ENCODE peak calls at places on chromosomes 7 and 10, in four cellular contexts. D is fibroblast of lung, T is MM.1S, Q is GM12864. F is an unnamed sample.

GRCh38 chr7:45703373-45703821 is 129.2 kb downstream of the ADCY1 start:
- DNase-seq in D (no peak), T (no peak), Q (no peak), F (no peak)

GRCh38 chr7:40647719-40648118 is 512.9 kb downstream of the SUGCT start:
- DNase-seq in D (no peak), T (no peak), Q (no peak), F (no peak)

GRCh38 chr10:620417-620816 is 69.1 kb downstream of the DIP2C start:
- DNase-seq in D (no peak), T (no peak), Q (no peak), F (no peak)

GRCh38 chr7:41576176-41576575 is 126.7 kb downstream of the INHBA start:
- DNase-seq in D (no peak), T (no peak), Q (no peak), F (peak; percentile 50)

GRCh38 chr7:98231489-98232275 is 20.4 kb downstream of the TECPR1 start:
- DNase-seq in D (no peak), T (no peak), Q (no peak), F (no peak)

GRCh38 chr10:62514079-62514693 is 140.0 kb downstream of the ZNF365 start:
- DNase-seq in D (no peak), T (no peak), Q (no peak), F (no peak)

GRCh38 chr10:61750943-61751471 is 88.3 kb downstream of the CABCOCO1 start:
- DNase-seq in D (peak; percentile 61), T (peak; percentile 56), Q (peak; percentile 55), F (peak; percentile 63)

GRCh38 chr10:103598654-103599115 is 105.2 kb downstream of the NEURL1 start:
- DNase-seq in D (peak; percentile 84), T (no peak), Q (no peak), F (peak; percentile 75)

GRCh38 chr7:119756687-119757086 is 516.3 kb upstream of the KCND2 start:
- DNase-seq in D (no peak), T (no peak), Q (no peak), F (no peak)

GRCh38 chr10:12333382-12334185 is 15.8 kb upstream of the CAMK1D start:
- DNase-seq in D (peak; percentile 92), T (no peak), Q (no peak), F (peak; percentile 98)

GRCh38 chr10:117424171-117424570 is 48.9 kb upstream of the PDZD8 start:
- DNase-seq in D (no peak), T (no peak), Q (no peak), F (no peak)

GRCh38 chr10:96452494-96452893 is 61.2 kb downstream of the TLL2 start:
- DNase-seq in D (no peak), T (no peak), Q (no peak), F (no peak)

GRCh38 chr10:131162211-131162610 is 149.3 kb downstream of the TCERG1L start:
- DNase-seq in D (no peak), T (no peak), Q (no peak), F (no peak)

GRCh38 chr7:155219947-155220769 is 77.5 kb upstream of the INSIG1 start:
- DNase-seq in D (no peak), T (no peak), Q (no peak), F (no peak)

GRCh38 chr10:80552151-80552646 is 14.5 kb downstream of the SH2D4B start:
- DNase-seq in D (no peak), T (no peak), Q (no peak), F (no peak)

GRCh38 chr7:112707655-112708054 is 82.5 kb downstream of the TMEM168 start:
- DNase-seq in D (no peak), T (peak; percentile 7), Q (no peak), F (no peak)

GRCh38 chr7:67690700-67691099 is 694.1 kb downstream of the TYW1 start:
- DNase-seq in D (no peak), T (no peak), Q (no peak), F (no peak)

DNA sequence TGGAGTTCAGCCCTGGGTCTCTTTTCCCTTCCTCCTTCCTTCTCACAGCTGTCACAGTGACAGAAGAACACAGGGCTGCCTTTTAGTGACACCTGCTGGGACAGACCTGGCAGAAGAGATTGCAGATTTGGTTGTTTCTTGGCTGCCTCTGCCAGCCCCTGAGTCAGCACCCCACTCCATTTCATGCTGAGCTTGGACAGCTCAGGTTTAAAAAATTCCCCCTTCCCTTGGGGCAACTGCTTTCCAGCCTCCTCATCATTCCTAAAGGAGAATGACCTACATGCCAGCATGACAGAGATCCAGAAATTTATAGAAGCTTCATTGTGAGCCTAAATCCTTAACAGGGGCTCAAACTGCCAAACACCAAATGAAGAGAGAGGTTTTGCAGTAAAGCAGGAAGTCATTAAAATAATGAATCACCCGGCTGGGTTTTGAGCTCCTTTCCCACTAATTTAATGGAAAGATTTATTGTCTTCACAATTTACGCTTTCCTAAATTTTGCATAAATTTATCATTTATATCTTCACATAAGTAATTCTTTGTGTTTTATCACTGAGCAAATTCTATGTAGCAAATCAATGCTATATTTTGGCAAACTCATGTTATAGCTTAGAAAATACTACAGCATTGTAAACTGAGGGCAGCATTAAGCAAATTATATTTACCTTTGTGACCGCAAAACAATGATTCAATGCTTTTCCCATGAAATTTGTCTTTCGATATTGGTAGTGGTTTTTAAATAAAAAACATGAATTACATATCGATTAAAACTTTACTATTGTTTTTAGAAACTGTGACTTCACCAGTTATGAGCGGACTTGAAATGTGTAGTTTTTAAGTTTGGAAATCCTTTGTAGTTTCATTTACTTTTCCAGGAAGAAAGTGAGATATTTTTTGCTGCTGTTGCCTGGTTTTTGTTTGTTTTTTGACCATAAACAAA is 399.5 kb upstream of the ANKRD30A start:
- DNase-seq in D (peak; percentile 69), T (peak; percentile 44), Q (no peak), F (peak; percentile 4)
- TF ChIP-seq CTCF in D (no peak), T (peak; percentile 34), Q (no peak), F (no peak)

GRCh38 chr7:109476409-109476808 is 906.7 kb downstream of the DNAJB9 start:
- DNase-seq in D (no peak), T (no peak), Q (no peak), F (no peak)

GRCh38 chr7:109479388-109479787 is 909.7 kb downstream of the DNAJB9 start:
- DNase-seq in D (no peak), T (no peak), Q (no peak), F (no peak)
- TF ChIP-seq CTCF in D (no peak), T (no peak), Q (no peak), F (no peak)

GRCh38 chr7:96414931-96415292 is 93.0 kb upstream of the SLC25A13 start:
- DNase-seq in D (peak; percentile 48), T (peak; percentile 63), Q (no peak), F (peak; percentile 14)

GRCh38 chr7:96415293-96415940 is 93.5 kb upstream of the SLC25A13 start:
- DNase-seq in D (no peak), T (no peak), Q (no peak), F (no peak)

GRCh38 chr7:96407427-96407826 is 85.5 kb upstream of the SLC25A13 start:
- DNase-seq in D (no peak), T (no peak), Q (no peak), F (peak; percentile 66)

GRCh38 chr7:96408881-96409280 is 87.0 kb upstream of the SLC25A13 start:
- DNase-seq in D (no peak), T (no peak), Q (no peak), F (no peak)

GRCh38 chr7:96410440-96410839 is 88.5 kb upstream of the SLC25A13 start:
- DNase-seq in D (no peak), T (no peak), Q (no peak), F (no peak)
- TF ChIP-seq CTCF in D (no peak), T (no peak), Q (no peak), F (no peak)

GRCh38 chr7:20713792-20714191 is 72.9 kb downstream of the SP8 start:
- DNase-seq in D (no peak), T (peak; percentile 56), Q (no peak), F (no peak)
- TF ChIP-seq CTCF in D (no peak), T (no peak), Q (no peak), F (no peak)

F was measured in HFFc6.